ENCODE peak calls at places on chromosomes 3 and 15, in nine cellular contexts. P is fibroblast of lung, V is left ventricle myocardium inferior, Z is glutamatergic neuron, J is thoracic aorta, N is RWPE1, L is GM06990, C is IMR-90, H is tibial nerve. U is an unnamed sample.

GRCh38 chr3:111747490-111747889 is 111.6 kb upstream of the PHLDB2 start:
- DNase-seq in Z (no peak), H (no peak), L (no peak), V (no peak), C (peak), J (no peak), P (no peak), N (peak), U (no peak)

GRCh38 chr15:89851665-89852341 is 37.2 kb upstream of the ANPEP start:
- DNase-seq in P (no peak), C (no peak), V (no peak), J (no peak), H (no peak), N (no peak), L (peak), Z (no peak), U (no peak)

GRCh38 chr15:27059610-27060202 is 88.7 kb downstream of the GABRG3 start:
- DNase-seq in J (no peak), C (peak), N (peak), V (no peak), Z (peak), H (no peak), P (peak), L (no peak), U (peak)

GRCh38 chr3:168026764-168027163 is 69.0 kb downstream of the GOLIM4 start:
- DNase-seq in P (no peak), H (no peak), Z (no peak), N (no peak), J (no peak), L (no peak), C (no peak), V (no peak), U (no peak)

GRCh38 chr15:69044899-69045298 is 30.4 kb downstream of the NOX5 start:
- DNase-seq in H (no peak), L (no peak), J (no peak), N (peak), Z (no peak), V (no peak), C (peak), P (peak), U (peak)

GRCh38 chr3:197899833-197900478 is 50.0 kb upstream of the RPL35A start:
- DNase-seq in H (no peak), Z (no peak), C (no peak), V (no peak), N (no peak), P (no peak), L (no peak), J (no peak), U (no peak)

GRCh38 chr15:68789921-68790575 is 30.6 kb downstream of the ANP32A start:
- DNase-seq in N (no peak), Z (peak), H (no peak), C (peak), L (no peak), J (no peak), V (no peak), P (peak), U (no peak)

GRCh38 chr3:123159926-123160635 is 41.7 kb upstream of the SEC22A start:
- DNase-seq in H (no peak), P (no peak), N (no peak), J (no peak), C (peak), V (no peak), L (no peak), Z (no peak), U (no peak)

DNA sequence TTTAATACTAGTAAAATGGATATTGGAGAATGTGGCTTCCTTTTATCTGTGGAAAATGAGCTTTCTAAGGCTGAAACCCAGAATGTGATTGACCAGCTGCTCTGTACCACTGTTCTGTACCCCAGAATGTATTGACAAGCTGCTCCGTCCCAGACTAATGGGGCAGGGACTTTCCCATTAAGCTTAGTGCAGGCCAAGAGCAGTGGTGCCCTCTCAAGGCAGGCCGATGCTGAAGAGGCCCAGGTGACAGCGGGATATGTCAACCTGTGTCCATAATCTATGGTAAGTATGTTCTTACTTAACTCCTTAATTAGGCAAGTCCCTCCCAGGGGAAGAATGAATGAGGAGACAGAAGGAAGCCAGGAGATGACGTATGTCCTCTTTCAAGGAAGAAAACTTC is 31.1 kb downstream of the SGO1 start:
- DNase-seq in V (no peak), N (no peak), C (no peak), L (no peak), P (no peak), Z (no peak), H (no peak), J (no peak), U (no peak)
- TF ChIP-seq CTCF in V (no peak), N (no peak), C (no peak), L (no peak), P (no peak), Z (no peak), H (no peak), J (no peak), U (no peak)

DNA sequence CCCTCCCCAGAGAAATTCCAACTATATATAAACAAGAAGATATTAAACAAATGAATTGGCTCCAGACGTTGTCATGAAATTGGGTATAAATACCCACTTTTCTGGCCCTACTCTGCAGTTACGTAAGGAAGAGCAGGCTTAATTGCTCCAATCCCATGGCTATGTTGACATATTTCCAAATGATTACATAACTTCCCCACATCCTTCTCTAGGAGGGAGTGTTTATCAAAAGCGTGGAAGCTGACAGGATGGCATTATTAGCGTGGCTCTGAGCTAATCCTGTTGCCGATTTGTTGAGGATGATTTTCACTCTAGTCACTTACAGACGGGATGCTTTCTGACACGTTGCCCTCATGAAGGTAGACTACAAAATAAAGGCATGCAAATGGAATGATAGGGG is 347.5 kb upstream of the TMCO5A start:
- DNase-seq in L (no peak), N (no peak), V (no peak), Z (no peak), J (no peak), H (no peak), P (peak), C (peak), U (peak)
- TF ChIP-seq CTCF in L (no peak), N (no peak), V (no peak), Z (no peak), J (no peak), H (no peak), P (no peak), C (no peak), U (no peak)

DNA sequence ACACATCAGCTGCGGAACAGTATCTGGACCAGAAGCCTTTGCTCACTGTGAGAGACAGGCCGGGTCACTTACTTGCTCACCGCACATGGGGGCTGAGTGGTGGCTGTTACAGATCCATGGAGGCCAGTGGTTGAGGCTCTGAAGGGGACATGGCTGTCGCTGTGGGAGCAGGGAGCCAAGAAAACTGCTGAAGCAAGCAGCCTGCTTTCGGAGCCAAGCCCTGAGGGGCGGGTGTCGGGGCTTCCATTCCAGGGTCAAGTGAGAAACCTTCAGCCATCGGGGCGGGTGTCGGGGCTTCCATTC is 42.3 kb upstream of the ADAMTS17 start:
- DNase-seq in N (no peak), H (no peak), Z (no peak), P (no peak), C (no peak), V (no peak), J (no peak), L (no peak), U (no peak)
- TF ChIP-seq CTCF in N (peak), H (no peak), Z (no peak), P (no peak), C (no peak), V (no peak), J (no peak), L (no peak), U (no peak)

GRCh38 chr3:52053307-52054304 is 2.8 kb downstream of the DUSP7 start:
- DNase-seq in N (peak), V (no peak), Z (no peak), L (peak), H (no peak), J (no peak), P (no peak), C (peak), U (no peak)
- TF ChIP-seq CTCF in N (peak), V (no peak), Z (no peak), L (peak), H (no peak), J (no peak), P (peak), C (no peak), U (peak)

GRCh38 chr3:170357920-170358854 is 672 bp downstream of the SKIL start:
- DNase-seq in H (peak), N (peak), V (peak), L (peak), Z (peak), J (peak), C (peak), P (peak), U (peak)
- TF ChIP-seq CTCF in H (peak), N (peak), V (peak), L (peak), Z (peak), J (peak), C (peak), P (no peak), U (peak)

DNA sequence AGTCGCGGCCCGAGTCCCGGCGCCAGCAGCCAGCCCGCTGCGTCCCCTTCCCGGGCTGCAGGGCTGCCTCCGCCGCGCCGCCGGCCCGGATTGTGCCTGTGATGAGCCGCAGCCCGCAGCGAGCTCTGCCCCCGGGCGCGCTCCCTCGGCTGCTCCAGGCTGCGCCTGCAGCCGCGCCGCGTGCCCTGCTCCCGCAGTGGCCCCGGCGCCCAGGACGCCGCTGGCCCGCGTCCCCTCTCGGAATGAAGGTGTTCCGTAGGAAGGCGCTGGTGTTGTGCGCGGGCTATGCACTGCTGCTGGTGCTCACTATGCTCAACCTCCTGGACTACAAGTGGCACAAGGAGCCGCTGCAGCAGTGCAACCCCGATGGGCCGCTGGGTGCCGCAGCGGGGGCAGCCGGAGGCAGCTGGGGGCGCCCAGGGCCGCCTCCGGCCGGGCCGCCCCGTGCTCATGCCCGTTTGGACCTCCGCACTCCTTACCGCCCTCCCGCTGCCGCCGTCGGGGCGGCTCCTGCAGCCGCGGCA is 1.2 kb downstream of the CHST2 start:
- DNase-seq in Z (peak), H (no peak), V (no peak), P (peak), J (no peak), N (peak), L (peak), C (peak), U (no peak)
- TF ChIP-seq CTCF in Z (no peak), H (peak), V (no peak), P (no peak), J (no peak), N (peak), L (peak), C (peak), U (peak)

GRCh38 chr3:132180337-132180791 is 136.8 kb upstream of the ACP3 start:
- DNase-seq in P (peak), N (peak), H (no peak), Z (no peak), L (no peak), C (peak), J (no peak), V (no peak), U (peak)
- TF ChIP-seq CTCF in P (peak), N (peak), H (no peak), Z (peak), L (peak), C (peak), J (peak), V (peak), U (peak)

U was measured in AG09319.